ENCODE peak calls at places on chromosome 3, in six cellular contexts. C is anterior cingulate cortex; Y is activated naive CD8-positive, alpha-beta T cell treated with anti-CD3 and anti-CD28 coated beads, Interleukin-2, amount 10 ng/mL, durations not matched to agents 7 days and 5 days; A is NAMALWA; B is ACHN; D is chondrocyte. R is an unnamed sample.

GRCh38 chr3:141015486-141015885 is 35.7 kb upstream of the SPSB4 start:
- DNase-seq in Y (no peak), A (no peak), B (no peak), C (no peak), D (no peak), R (no peak)

GRCh38 chr3:188006726-188007393 is 147.1 kb upstream of the LPP start:
- DNase-seq in A (peak; percentile 80), C (no peak), D (no peak), B (peak; percentile 75), Y (no peak), R (no peak)

GRCh38 chr3:142881445-142882224 is 7.2 kb downstream of the PCOLCE2 start:
- DNase-seq in C (no peak), Y (no peak), D (no peak), B (no peak), A (no peak), R (no peak)

GRCh38 chr3:72492240-72492639 is 356.0 kb downstream of the SHQ1 start:
- DNase-seq in A (no peak), Y (no peak), C (no peak), D (no peak), B (peak; percentile 90), R (no peak)

GRCh38 chr3:52259035-52259434 is 13.5 kb downstream of the PPM1M start:
- DNase-seq in B (no peak), D (no peak), C (no peak), A (no peak), Y (no peak), R (no peak)

GRCh38 chr3:45635475-45636256 is 41.1 kb downstream of the LIMD1 start:
- DNase-seq in B (peak; percentile 74), D (no peak), A (no peak), C (no peak), Y (no peak), R (no peak)

GRCh38 chr3:40137586-40138295 is 171.8 kb upstream of the EIF1B start:
- DNase-seq in C (no peak), D (no peak), A (no peak), B (no peak), Y (no peak), R (no peak)

GRCh38 chr3:154933581-154933980 is 146.5 kb upstream of the MME start:
- DNase-seq in B (no peak), Y (no peak), A (no peak), C (no peak), D (no peak), R (no peak)

GRCh38 chr3:55487376-55488241 is 503 bp upstream of the WNT5A start:
- DNase-seq in Y (peak; percentile 40), B (peak; percentile 22), D (no peak), C (peak; percentile 11), A (peak; percentile 30), R (no peak)

R was measured in esophagus squamous epithelium.